ENCODE peak calls at places on chromosomes 6 and 20, in five cellular contexts. A, V, T, Q and F are unnamed samples.
A peak's percentile ranks its signal among the peaks of the same experiment; 100 is the strongest.

GRCh38 chr6:161482517-161482903 is 208.6 kb upstream of the AGPAT4 start:
- DNase-seq in A (no peak), V (no peak), T (no peak), Q (no peak), F (no peak)

GRCh38 chr6:43723737-43724295 is 36.2 kb upstream of the MRPS18A start:
- DNase-seq in A (peak; percentile 43), V (peak; percentile 86), T (no peak), Q (peak; percentile 43), F (peak; percentile 95)

GRCh38 chr6:33840064-33840926 is 36.5 kb upstream of the MLN start:
- DNase-seq in A (no peak), V (peak; percentile 97), T (no peak), Q (no peak), F (peak; percentile 50)

GRCh38 chr20:59159091-59159821 is 4.4 kb upstream of the ZNF831 start:
- DNase-seq in A (no peak), V (no peak), T (no peak), Q (peak; percentile 77), F (peak; percentile 22)

GRCh38 chr6:161133973-161134372 is 139.9 kb downstream of the AGPAT4 start:
- DNase-seq in A (no peak), V (no peak), T (no peak), Q (no peak), F (no peak)

GRCh38 chr6:141110486-141110885 is 1022.2 kb upstream of the GJE1 start:
- DNase-seq in A (no peak), V (no peak), T (no peak), Q (no peak), F (no peak)

GRCh38 chr6:94196891-94197290 is 777.5 kb upstream of the EPHA7 start:
- DNase-seq in A (no peak), V (no peak), T (no peak), Q (no peak), F (no peak)

GRCh38 chr20:41169184-41169690 is 31.9 kb downstream of the PLCG1 start:
- DNase-seq in A (no peak), V (no peak), T (no peak), Q (no peak), F (no peak)

GRCh38 chr20:10565922-10566897 is 107.6 kb downstream of the JAG1 start:
- DNase-seq in A (no peak), V (no peak), T (no peak), Q (no peak), F (no peak)

GRCh38 chr20:34269996-34270627 is 28.9 kb downstream of the ASIP start:
- DNase-seq in A (no peak), V (no peak), T (no peak), Q (no peak), F (no peak)

GRCh38 chr20:51570755-51571469 is 28.4 kb upstream of the NFATC2 start:
- DNase-seq in A (no peak), V (no peak), T (no peak), Q (no peak), F (no peak)

GRCh38 chr6:113560908-113561307 is 296.2 kb upstream of the MARCKS start:
- DNase-seq in A (no peak), V (no peak), T (no peak), Q (no peak), F (no peak)

GRCh38 chr6:26249959-26250805 is 114.8 kb upstream of the BTN3A2 start:
- DNase-seq in A (no peak), V (peak; percentile 88), T (no peak), Q (peak; percentile 63), F (peak; percentile 81)

GRCh38 chr6:121436966-121437756 is 1.7 kb downstream of the GJA1 start:
- DNase-seq in A (no peak), V (peak; percentile 6), T (no peak), Q (no peak), F (peak; percentile 48)

GRCh38 chr20:62461157-62461556 is 14.6 kb downstream of the GATA5 start:
- DNase-seq in A (no peak), V (no peak), T (no peak), Q (no peak), F (no peak)

GRCh38 chr6:159532155-159532554 is 160.9 kb downstream of the SOD2 start:
- DNase-seq in A (no peak), V (no peak), T (no peak), Q (no peak), F (no peak)

GRCh38 chr6:12886961-12887775 is 170.6 kb downstream of the PHACTR1 start:
- DNase-seq in A (no peak), V (peak; percentile 14), T (no peak), Q (no peak), F (no peak)

GRCh38 chr6:1100269-1100668 is 211.6 kb upstream of the FOXQ1 start:
- DNase-seq in A (no peak), V (no peak), T (no peak), Q (no peak), F (no peak)

GRCh38 chr20:38217791-38218565 is 42.6 kb downstream of the KIAA1755 start:
- DNase-seq in A (no peak), V (peak; percentile 75), T (no peak), Q (no peak), F (peak; percentile 77)